ENCODE peak calls at places on chromosomes 3 and 15, in six cellular contexts. P is activated CD8-positive, alpha-beta memory T cell treated with anti-CD3 and anti-CD28 coated beads, Interleukin-2, amount 50 U/mL, for 48 hours; L is HFF-Myc; Q is SHP77 treated with DMSO at 0.1 percent for 48 hours; M is amniotic stem cell; B is stimulated activated CD4-positive, alpha-beta T cell treated with anti-CD3 and anti-CD28 coated beads, Interleukin-4, amount 100 ng/mL, for 1 hour. C is an unnamed sample.

GRCh38 chr3:16101295-16102186 is 72.9 kb upstream of the GALNT15 start:
- DNase-seq in L (no peak), P (no peak), Q (no peak), M (no peak), B (no peak), C (no peak)

GRCh38 chr15:64461577-64462162 is 1.3 kb downstream of the ZNF609 start:
- DNase-seq in M (no peak), P (peak; percentile 63), Q (peak; percentile 25), B (peak; percentile 9), L (no peak), C (no peak)

GRCh38 chr15:77650285-77650684 is 17.6 kb upstream of the LINGO1 start:
- DNase-seq in L (no peak), P (peak; percentile 61), M (no peak), Q (no peak), B (peak; percentile 12), C (no peak)

GRCh38 chr15:33242669-33243191 is 48.2 kb upstream of the FMN1 start:
- DNase-seq in M (no peak), P (no peak), L (no peak), B (no peak), Q (no peak), C (no peak)

GRCh38 chr3:125061170-125061569 is 5.4 kb upstream of the HEG1 start:
- DNase-seq in L (no peak), B (no peak), Q (no peak), P (no peak), M (no peak), C (no peak)

GRCh38 chr3:10939556-10939955 is 53.0 kb upstream of the SLC6A1 start:
- DNase-seq in P (no peak), L (no peak), B (no peak), M (no peak), Q (no peak), C (no peak)

GRCh38 chr3:102156426-102156825 is 278.4 kb upstream of the ZPLD1 start:
- DNase-seq in P (no peak), Q (no peak), L (peak; percentile 57), M (peak; percentile 66), B (no peak), C (no peak)

GRCh38 chr15:59609730-59610712 is 1.6 kb upstream of the GCNT3 start:
- DNase-seq in P (no peak), M (no peak), B (no peak), Q (no peak), L (no peak), C (no peak)

GRCh38 chr3:44099566-44100297 is 142.0 kb upstream of the TOPAZ1 start:
- DNase-seq in Q (no peak), B (no peak), M (no peak), L (no peak), P (no peak), C (no peak)

GRCh38 chr3:124131158-124132115 is 139.5 kb upstream of the ROPN1 start:
- DNase-seq in M (no peak), L (no peak), B (no peak), Q (no peak), P (no peak), C (no peak)

GRCh38 chr3:48301814-48302194 is 31.7 kb downstream of the SPINK8 start:
- DNase-seq in P (peak; percentile 57), M (no peak), L (peak; percentile 14), B (no peak), Q (no peak), C (no peak)

GRCh38 chr3:37993811-37994638 is 3.4 kb downstream of the VILL start:
- DNase-seq in B (peak; percentile 70), M (no peak), L (no peak), Q (no peak), P (peak; percentile 88), C (peak; percentile 96)

GRCh38 chr3:63278171-63278999 is at the start of gene SYNPR:
- DNase-seq in B (no peak), Q (no peak), M (no peak), P (no peak), L (no peak), C (no peak)

GRCh38 chr3:14948609-14949038 is 1.2 kb downstream of the NR2C2 start:
- DNase-seq in Q (no peak), P (no peak), L (no peak), B (no peak), M (no peak), C (no peak)

GRCh38 chr15:68482246-68482645 is 50.3 kb upstream of the ITGA11 start:
- DNase-seq in B (no peak), M (no peak), Q (no peak), P (peak; percentile 8), L (no peak), C (no peak)

GRCh38 chr15:80500021-80500420 is 95.8 kb downstream of the ARNT2 start:
- DNase-seq in P (no peak), L (no peak), Q (no peak), M (no peak), B (no peak), C (no peak)

GRCh38 chr15:71444032-71444810 is 328.9 kb downstream of the THSD4 start:
- DNase-seq in M (no peak), P (no peak), L (no peak), B (no peak), Q (no peak), C (no peak)

GRCh38 chr15:26974120-26974780 is 3.3 kb downstream of the GABRG3 start:
- DNase-seq in B (no peak), P (no peak), M (no peak), Q (peak; percentile 19), L (no peak), C (no peak)

GRCh38 chr15:72117448-72117697 is 577 bp downstream of the MYO9A start:
- DNase-seq in L (no peak), M (peak; percentile 75), P (peak; percentile 89), B (peak; percentile 64), Q (no peak), C (peak; percentile 92)